ENCODE peak calls at places on chromosomes 7 and 10, in four cellular contexts. One of them, this sample, is unnamed.

GRCh38 chr7:131157530-131158243 is 170.0 kb upstream of the MKLN1 start:
- DNase-seq in H1: peak; percentile 41
- DNase-seq in endothelial cell of umbilical vein: no peak
- DNase-seq in transverse colon: peak; percentile 18
- DNase-seq in this sample: no peak

GRCh38 chr7:70856889-70857511 is 274.9 kb upstream of the GALNT17 start:
- DNase-seq in H1: peak; percentile 98
- DNase-seq in endothelial cell of umbilical vein: peak; percentile 16
- DNase-seq in transverse colon: peak; percentile 60
- DNase-seq in this sample: peak; percentile 68

GRCh38 chr7:47474937-47475879 is 106.7 kb downstream of the TNS3 start:
- DNase-seq in H1: no peak
- DNase-seq in endothelial cell of umbilical vein: peak; percentile 54
- DNase-seq in transverse colon: peak; percentile 93
- DNase-seq in this sample: peak; percentile 94

GRCh38 chr10:110480387-110480786 is 17.3 kb upstream of the DUSP5 start:
- DNase-seq in H1: no peak
- DNase-seq in endothelial cell of umbilical vein: no peak
- DNase-seq in transverse colon: no peak
- DNase-seq in this sample: no peak

GRCh38 chr10:112958275-112958995 is 8.4 kb downstream of the TCF7L2 start:
- DNase-seq in H1: no peak
- DNase-seq in endothelial cell of umbilical vein: no peak
- DNase-seq in transverse colon: no peak
- DNase-seq in this sample: no peak

GRCh38 chr7:26334171-26334570 is 42.5 kb downstream of the SNX10 start:
- DNase-seq in H1: no peak
- DNase-seq in endothelial cell of umbilical vein: no peak
- DNase-seq in transverse colon: no peak
- DNase-seq in this sample: no peak

GRCh38 chr7:74656421-74656910 is 1.1 kb upstream of the GTF2I start:
- DNase-seq in H1: no peak
- DNase-seq in endothelial cell of umbilical vein: peak; percentile 52
- DNase-seq in transverse colon: peak; percentile 66
- DNase-seq in this sample: peak; percentile 57

GRCh38 chr7:70663680-70664079 is 468.3 kb upstream of the GALNT17 start:
- DNase-seq in H1: no peak
- DNase-seq in endothelial cell of umbilical vein: no peak
- DNase-seq in transverse colon: no peak
- DNase-seq in this sample: no peak

GRCh38 chr7:149604521-149604920 is 106.9 kb upstream of the ZNF746 start:
- DNase-seq in H1: no peak
- DNase-seq in endothelial cell of umbilical vein: no peak
- DNase-seq in transverse colon: no peak
- DNase-seq in this sample: no peak

GRCh38 chr10:93346060-93346459 is 136.1 kb downstream of the MYOF start:
- DNase-seq in H1: no peak
- DNase-seq in endothelial cell of umbilical vein: no peak
- DNase-seq in transverse colon: no peak
- DNase-seq in this sample: no peak

GRCh38 chr7:66927348-66927948 is 6.4 kb downstream of the TMEM248 start:
- DNase-seq in H1: no peak
- DNase-seq in endothelial cell of umbilical vein: no peak
- DNase-seq in transverse colon: no peak
- DNase-seq in this sample: no peak

GRCh38 chr7:105773030-105773460 is 103.4 kb downstream of the ATXN7L1 start:
- DNase-seq in H1: no peak
- DNase-seq in endothelial cell of umbilical vein: no peak
- DNase-seq in transverse colon: no peak
- DNase-seq in this sample: no peak

GRCh38 chr10:21526184-21526951 is 886 bp upstream of the SKIDA1 start:
- DNase-seq in H1: peak; percentile 85
- DNase-seq in endothelial cell of umbilical vein: peak; percentile 70
- DNase-seq in transverse colon: peak; percentile 70
- DNase-seq in this sample: peak; percentile 53

GRCh38 chr7:87328281-87328680 is 17.2 kb upstream of the CROT start:
- DNase-seq in H1: no peak
- DNase-seq in endothelial cell of umbilical vein: no peak
- DNase-seq in transverse colon: no peak
- DNase-seq in this sample: no peak

GRCh38 chr7:39085590-39086049 is 107.9 kb downstream of the POU6F2 start:
- DNase-seq in H1: no peak
- DNase-seq in endothelial cell of umbilical vein: no peak
- DNase-seq in transverse colon: no peak
- DNase-seq in this sample: no peak

GRCh38 chr7:139370301-139370942 is 10.7 kb downstream of the LUC7L2 start:
- DNase-seq in H1: no peak
- DNase-seq in endothelial cell of umbilical vein: no peak
- DNase-seq in transverse colon: no peak
- DNase-seq in this sample: no peak

GRCh38 chr7:78175330-78175729 is 376.8 kb downstream of the PHTF2 start:
- DNase-seq in H1: no peak
- DNase-seq in endothelial cell of umbilical vein: no peak
- DNase-seq in transverse colon: no peak
- DNase-seq in this sample: no peak

GRCh38 chr10:133391249-133391635 is 2.7 kb upstream of the MTG1 start:
- DNase-seq in H1: no peak
- DNase-seq in endothelial cell of umbilical vein: no peak
- DNase-seq in transverse colon: no peak
- DNase-seq in this sample: no peak

GRCh38 chr10:101216207-101216607 is 13.1 kb downstream of the LBX1 start:
- DNase-seq in H1: peak; percentile 67
- DNase-seq in endothelial cell of umbilical vein: no peak
- DNase-seq in transverse colon: no peak
- DNase-seq in this sample: no peak

GRCh38 chr10:113142601-113143000 is 192.6 kb downstream of the TCF7L2 start:
- DNase-seq in H1: no peak
- DNase-seq in endothelial cell of umbilical vein: no peak
- DNase-seq in transverse colon: no peak
- DNase-seq in this sample: no peak

GRCh38 chr7:86943447-86943846 is 116.0 kb downstream of the ELAPOR2 start:
- DNase-seq in H1: no peak
- DNase-seq in endothelial cell of umbilical vein: no peak
- DNase-seq in transverse colon: no peak
- DNase-seq in this sample: no peak

GRCh38 chr7:132511387-132511786 is 64.9 kb downstream of the PLXNA4 start:
- DNase-seq in H1: no peak
- DNase-seq in endothelial cell of umbilical vein: no peak
- DNase-seq in transverse colon: no peak
- DNase-seq in this sample: no peak

GRCh38 chr10:79473511-79474095 is 28.2 kb upstream of the ZCCHC24 start:
- DNase-seq in H1: no peak
- DNase-seq in endothelial cell of umbilical vein: no peak
- DNase-seq in transverse colon: no peak
- DNase-seq in this sample: no peak

GRCh38 chr10:61452229-61452651 is 941 bp downstream of the TMEM26 start:
- DNase-seq in H1: peak; percentile 78
- DNase-seq in endothelial cell of umbilical vein: no peak
- DNase-seq in transverse colon: no peak
- DNase-seq in this sample: peak; percentile 27

GRCh38 chr10:74008212-74008731 is 10.4 kb downstream of the VCL start:
- DNase-seq in H1: no peak
- DNase-seq in endothelial cell of umbilical vein: peak; percentile 54
- DNase-seq in transverse colon: no peak
- DNase-seq in this sample: no peak

GRCh38 chr7:134908289-134908688 is 78.0 kb upstream of the AGBL3 start:
- DNase-seq in H1: no peak
- DNase-seq in endothelial cell of umbilical vein: no peak
- DNase-seq in transverse colon: no peak
- DNase-seq in this sample: no peak

GRCh38 chr7:85052056-85052737 is 134.7 kb downstream of the SEMA3D start:
- DNase-seq in H1: no peak
- DNase-seq in endothelial cell of umbilical vein: no peak
- DNase-seq in transverse colon: no peak
- DNase-seq in this sample: no peak

GRCh38 chr7:148045521-148045920 is 545.0 kb upstream of the C7orf33 start:
- DNase-seq in H1: no peak
- DNase-seq in endothelial cell of umbilical vein: no peak
- DNase-seq in transverse colon: no peak
- DNase-seq in this sample: no peak

GRCh38 chr7:148223130-148223529 is 367.4 kb upstream of the C7orf33 start:
- DNase-seq in H1: no peak
- DNase-seq in endothelial cell of umbilical vein: no peak
- DNase-seq in transverse colon: no peak
- DNase-seq in this sample: no peak

GRCh38 chr7:155948845-155949244 is 136.6 kb upstream of the SHH start:
- DNase-seq in H1: no peak
- DNase-seq in endothelial cell of umbilical vein: no peak
- DNase-seq in transverse colon: no peak
- DNase-seq in this sample: peak; percentile 20

DNA sequence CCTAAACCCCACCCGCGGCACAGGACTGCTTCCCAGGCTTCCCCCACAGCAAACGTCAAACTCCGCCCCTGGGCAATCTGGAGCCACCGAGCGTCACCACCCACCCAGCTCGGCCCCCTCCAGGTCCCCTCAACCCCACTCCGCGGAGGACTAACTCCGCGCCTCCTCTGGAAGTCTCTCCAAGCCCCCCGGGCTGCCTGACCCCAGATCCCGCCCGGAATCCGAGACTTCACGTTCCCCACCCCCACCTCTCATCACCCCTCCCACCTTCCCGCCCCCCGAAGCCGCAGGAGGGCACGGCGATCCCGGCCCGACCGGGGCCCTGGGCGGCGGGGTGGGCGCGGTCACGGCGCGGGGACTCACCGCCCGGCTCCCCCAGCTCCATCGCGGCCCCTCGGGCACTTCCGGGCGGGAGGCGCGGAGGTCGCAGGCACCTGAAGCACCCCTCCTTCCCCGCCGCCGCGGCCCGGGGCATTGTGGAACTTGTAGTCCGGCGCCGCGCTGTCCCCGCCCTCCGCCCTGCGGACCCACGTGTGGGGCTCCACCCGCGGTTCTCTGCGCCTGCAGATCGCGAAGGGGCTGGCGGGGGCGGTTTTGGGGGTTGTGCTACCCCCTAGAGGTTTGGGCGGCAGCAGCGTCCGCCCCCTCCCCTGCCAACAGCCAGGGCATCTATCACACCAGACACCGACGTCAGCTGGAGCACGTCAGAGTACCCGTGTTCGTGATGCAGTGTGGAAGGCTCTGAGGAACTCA is at the start of gene TMUB1:
- DNase-seq in H1: peak; percentile 87
- DNase-seq in endothelial cell of umbilical vein: peak; percentile 63
- DNase-seq in transverse colon: peak; percentile 86
- DNase-seq in this sample: peak; percentile 84
- TF ChIP-seq POLR2A in H1: no peak
- TF ChIP-seq POLR2A in endothelial cell of umbilical vein: peak; percentile 27
- TF ChIP-seq POLR2A in transverse colon: peak; percentile 35
- TF ChIP-seq POLR2A in this sample: no peak

GRCh38 chr7:151087247-151088018 is 1.2 kb downstream of the AGAP3 start:
- DNase-seq in H1: no peak
- DNase-seq in endothelial cell of umbilical vein: peak; percentile 44
- DNase-seq in transverse colon: peak; percentile 74
- DNase-seq in this sample: peak; percentile 64
- TF ChIP-seq POLR2AphosphoS5 in H1: no peak
- TF ChIP-seq POLR2AphosphoS5 in endothelial cell of umbilical vein: peak; percentile 46
- TF ChIP-seq POLR2AphosphoS5 in transverse colon: no peak
- TF ChIP-seq POLR2AphosphoS5 in this sample: no peak

DNA sequence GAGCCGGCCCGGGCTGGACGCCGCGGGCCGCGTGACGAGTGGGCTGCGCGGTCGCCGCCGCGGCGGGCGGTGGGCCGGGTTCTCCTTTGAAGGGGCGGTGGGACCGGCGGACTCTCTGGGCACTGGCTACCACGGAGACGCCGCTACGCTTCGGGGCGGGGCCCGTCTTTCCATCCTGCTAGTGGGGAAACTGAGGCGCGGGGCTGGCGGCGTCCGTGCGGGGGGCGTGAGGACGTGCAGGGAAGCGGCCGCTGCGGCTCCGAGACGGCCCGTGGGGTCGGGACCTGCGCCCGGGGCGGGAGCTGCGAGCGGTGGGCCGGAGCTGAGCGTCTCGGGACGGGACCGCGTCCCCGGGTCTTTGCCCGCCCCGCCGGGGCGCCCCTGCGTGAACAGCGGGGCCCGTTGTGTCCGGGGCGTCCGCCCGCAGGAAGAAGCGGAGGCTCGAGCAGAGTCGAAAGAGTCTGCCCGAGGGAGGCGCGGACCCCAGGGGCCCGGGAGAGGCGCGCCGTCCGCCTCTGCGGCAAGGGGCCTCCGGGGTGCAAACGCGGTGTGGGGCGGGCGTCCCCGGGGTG is 548 bp upstream of the BNIP3 start:
- DNase-seq in H1: no peak
- DNase-seq in endothelial cell of umbilical vein: no peak
- DNase-seq in transverse colon: no peak
- DNase-seq in this sample: no peak
- TF ChIP-seq POLR2A in H1: no peak
- TF ChIP-seq POLR2A in endothelial cell of umbilical vein: no peak
- TF ChIP-seq POLR2A in transverse colon: no peak
- TF ChIP-seq POLR2A in this sample: no peak

GRCh38 chr10:3776796-3777571 is 8.0 kb downstream of the KLF6 start:
- DNase-seq in H1: no peak
- DNase-seq in endothelial cell of umbilical vein: peak; percentile 78
- DNase-seq in transverse colon: peak; percentile 72
- DNase-seq in this sample: peak; percentile 71
- TF ChIP-seq POLR2AphosphoS5 in H1: no peak
- TF ChIP-seq POLR2AphosphoS5 in endothelial cell of umbilical vein: peak; percentile 27
- TF ChIP-seq POLR2AphosphoS5 in transverse colon: peak; percentile 83
- TF ChIP-seq POLR2AphosphoS5 in this sample: no peak

GRCh38 chr7:64902806-64903721 is at the start of gene ZNF273:
- DNase-seq in H1: peak; percentile 89
- DNase-seq in endothelial cell of umbilical vein: peak; percentile 85
- DNase-seq in transverse colon: peak; percentile 95
- DNase-seq in this sample: peak; percentile 96
- TF ChIP-seq POLR2A in H1: peak; percentile 77
- TF ChIP-seq POLR2A in endothelial cell of umbilical vein: peak; percentile 29
- TF ChIP-seq POLR2A in transverse colon: peak; percentile 63
- TF ChIP-seq POLR2A in this sample: no peak

DNA sequence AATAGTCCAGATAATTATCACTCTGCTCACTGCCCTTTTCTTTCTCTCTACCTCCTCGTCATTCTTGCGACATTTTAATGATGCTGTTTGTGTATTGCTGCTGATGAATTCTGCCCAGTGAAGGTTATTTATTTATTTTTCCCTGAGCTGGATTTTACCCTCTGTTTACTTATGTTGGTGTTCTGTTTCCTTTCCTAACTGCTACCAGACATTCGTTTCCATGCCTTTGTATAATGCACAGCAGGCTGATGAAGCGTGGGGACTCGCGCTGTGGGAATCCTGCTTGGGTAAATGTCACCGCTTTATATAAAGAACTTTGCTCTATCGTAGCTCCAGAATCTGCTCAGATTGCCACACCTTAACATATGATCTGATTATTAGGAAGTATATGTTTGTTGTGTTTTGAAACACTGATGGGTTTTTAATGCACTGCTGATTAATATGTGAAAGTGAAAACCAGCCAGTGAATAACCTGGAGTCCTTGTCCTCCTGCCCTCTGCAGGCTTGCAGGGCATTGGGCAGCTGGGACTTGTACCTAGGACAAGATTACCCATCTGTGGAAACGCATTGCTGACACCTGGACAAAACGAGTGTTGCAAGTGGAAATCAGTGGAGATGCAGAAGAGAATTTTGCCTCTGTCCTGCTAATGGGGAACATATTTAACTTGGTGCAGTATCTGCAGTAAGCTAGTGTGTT is 291.5 kb downstream of the SDK1 start:
- DNase-seq in H1: no peak
- DNase-seq in endothelial cell of umbilical vein: no peak
- DNase-seq in transverse colon: no peak
- DNase-seq in this sample: no peak
- TF ChIP-seq POLR2AphosphoS5 in H1: no peak
- TF ChIP-seq POLR2AphosphoS5 in endothelial cell of umbilical vein: no peak
- TF ChIP-seq POLR2AphosphoS5 in transverse colon: no peak
- TF ChIP-seq POLR2AphosphoS5 in this sample: no peak